ENCODE peak calls at places on chromosomes 16 and 17, in four cellular contexts. J is cardiac muscle cell, C is pancreas, M is Caco-2. E is an unnamed sample.

GRCh38 chr16:4913130-4913773 is 23.7 kb downstream of the PPL start:
- DNase-seq in J (no peak), C (no peak), M (no peak), E (no peak)

GRCh38 chr17:2396568-2397246 is 4.2 kb downstream of the MNT start:
- DNase-seq in J (peak; percentile 99), C (peak; percentile 87), M (peak; percentile 92), E (no peak)

GRCh38 chr17:43547659-43548256 is 1.6 kb upstream of the ETV4 start:
- DNase-seq in J (no peak), C (no peak), M (no peak), E (no peak)

GRCh38 chr17:82013341-82013740 is 9.3 kb downstream of the CENPX start:
- DNase-seq in J (no peak), C (no peak), M (no peak), E (no peak)

GRCh38 chr17:77882481-77883212 is 75.9 kb upstream of the TNRC6C start:
- DNase-seq in J (peak; percentile 93), C (no peak), M (no peak), E (peak; percentile 85)

GRCh38 chr17:12365805-12366204 is 299.9 kb upstream of the MYOCD start:
- DNase-seq in J (no peak), C (no peak), M (no peak), E (no peak)

GRCh38 chr17:5770556-5771270 is 186.4 kb upstream of the NLRP1 start:
- DNase-seq in J (no peak), C (no peak), M (no peak), E (no peak)

GRCh38 chr17:2853722-2854580 is 57.7 kb downstream of the RAP1GAP2 start:
- DNase-seq in J (no peak), C (peak; percentile 86), M (peak; percentile 83), E (peak; percentile 51)

GRCh38 chr16:69942099-69942491 is 9.0 kb upstream of the CLEC18A start:
- DNase-seq in J (peak; percentile 11), C (no peak), M (no peak), E (no peak)

GRCh38 chr17:34542700-34543336 is 36.6 kb upstream of the TMEM132E start:
- DNase-seq in J (peak; percentile 22), C (no peak), M (peak; percentile 62), E (peak; percentile 42)
- TF ChIP-seq CTCF in J (peak; percentile 81), C (peak; percentile 53), M (peak; percentile 88), E (peak; percentile 71)

GRCh38 chr16:89256651-89257254 is 39.2 kb downstream of the ZNF778 start:
- DNase-seq in J (peak; percentile 32), C (no peak), M (peak; percentile 76), E (peak; percentile 43)

GRCh38 chr16:89261691-89262563 is 44.4 kb downstream of the ZNF778 start:
- DNase-seq in J (no peak), C (no peak), M (no peak), E (no peak)

GRCh38 chr16:89257757-89258465 is 40.4 kb downstream of the ZNF778 start:
- DNase-seq in J (no peak), C (no peak), M (peak; percentile 49), E (no peak)

GRCh38 chr16:89253548-89254287 is 36.2 kb downstream of the ZNF778 start:
- DNase-seq in J (no peak), C (no peak), M (no peak), E (no peak)

DNA sequence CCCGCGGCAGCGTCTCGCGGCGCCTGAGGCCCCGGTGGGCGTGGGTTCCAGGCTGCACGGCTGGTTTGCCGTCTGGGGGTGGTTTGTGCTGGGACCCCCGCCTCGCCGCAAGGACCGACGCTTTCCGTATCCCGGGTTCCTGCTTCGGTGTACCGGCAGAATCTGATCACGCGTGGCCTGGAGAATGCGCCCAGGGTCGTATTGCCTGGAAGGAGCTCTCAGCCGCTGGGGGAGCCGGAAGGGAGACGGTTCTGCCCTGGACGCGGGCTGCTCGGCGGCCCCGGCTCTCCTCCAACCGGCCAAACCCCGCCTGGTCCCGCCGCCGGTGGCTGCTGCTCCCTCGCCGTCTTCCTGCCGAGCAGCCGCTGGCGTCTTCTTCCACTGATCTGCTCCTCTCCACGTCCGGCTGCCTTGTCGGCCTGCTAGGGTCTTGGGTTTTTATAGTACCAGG is 39.8 kb downstream of the ZNF778 start:
- DNase-seq in J (peak; percentile 31), C (no peak), M (peak; percentile 69), E (no peak)
- H3K4me3 ChIP-seq in J (peak overlapping the region; percentile 12), C (peak overlapping the region; percentile 24), M (peak overlapping the region; percentile 56), E (peak overlapping the region; percentile 49)

DNA sequence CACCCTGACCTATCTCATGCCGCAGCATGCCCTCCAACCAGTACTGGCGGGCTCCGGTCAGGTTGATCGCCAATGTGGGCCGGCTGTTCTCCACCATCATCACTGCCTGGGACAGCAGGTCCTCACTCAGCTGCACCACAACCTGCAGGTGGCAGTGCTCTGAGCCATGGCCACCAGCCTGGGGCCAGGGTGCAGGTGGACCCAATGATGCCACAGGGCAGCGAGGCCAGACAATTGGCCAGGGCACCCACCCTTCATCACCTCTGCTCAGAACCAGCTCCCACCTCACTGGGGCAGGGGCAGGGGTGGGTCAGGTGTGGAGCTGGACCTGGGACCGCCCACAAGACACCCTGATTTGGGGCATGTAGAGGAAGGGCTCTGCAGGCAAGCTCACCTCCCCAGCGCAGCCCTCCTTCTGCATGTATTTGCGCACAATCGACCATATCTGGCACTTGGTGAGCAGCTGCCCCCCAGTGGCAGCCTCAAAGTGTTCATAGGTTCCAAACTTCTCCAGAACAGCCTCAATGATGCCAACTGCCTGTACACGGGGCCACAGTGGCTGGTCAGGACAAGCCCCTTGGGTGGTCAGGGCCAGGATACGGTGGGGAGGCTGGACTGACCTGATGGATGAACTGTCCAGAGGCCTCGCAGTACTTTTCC is 4.2 kb downstream of the MATCAP1 start:
- DNase-seq in J (no peak), C (no peak), M (no peak), E (no peak)
- TF ChIP-seq CTCF in J (no peak), C (no peak), M (no peak), E (no peak)

GRCh38 chr17:13503526-13503925 is 98.2 kb downstream of the HS3ST3A1 start:
- DNase-seq in J (no peak), C (no peak), M (no peak), E (no peak)

GRCh38 chr17:13510062-13510461 is 91.7 kb downstream of the HS3ST3A1 start:
- DNase-seq in J (peak; percentile 63), C (no peak), M (no peak), E (no peak)

GRCh38 chr17:13509561-13509960 is 92.2 kb downstream of the HS3ST3A1 start:
- DNase-seq in J (peak; percentile 66), C (no peak), M (no peak), E (no peak)

GRCh38 chr17:13513039-13513405 is 88.7 kb downstream of the HS3ST3A1 start:
- DNase-seq in J (peak; percentile 71), C (no peak), M (no peak), E (no peak)

GRCh38 chr17:13508916-13509315 is 92.8 kb downstream of the HS3ST3A1 start:
- DNase-seq in J (peak; percentile 56), C (no peak), M (no peak), E (no peak)
- H3K4me3 ChIP-seq in J (no peak overlapping the region), C (no peak overlapping the region), M (no peak overlapping the region), E (no peak overlapping the region)

GRCh38 chr17:17239832-17240231 is 2.9 kb upstream of the FLCN start:
- DNase-seq in J (no peak), C (no peak), M (no peak), E (no peak)

GRCh38 chr17:17241656-17242055 is 4.7 kb upstream of the FLCN start:
- DNase-seq in J (no peak), C (peak; percentile 38), M (no peak), E (no peak)

GRCh38 chr17:17246879-17247278 is 9.9 kb upstream of the FLCN start:
- DNase-seq in J (no peak), C (no peak), M (no peak), E (no peak)

GRCh38 chr17:17243163-17243562 is 6.2 kb upstream of the FLCN start:
- DNase-seq in J (no peak), C (peak; percentile 1), M (no peak), E (no peak)

DNA sequence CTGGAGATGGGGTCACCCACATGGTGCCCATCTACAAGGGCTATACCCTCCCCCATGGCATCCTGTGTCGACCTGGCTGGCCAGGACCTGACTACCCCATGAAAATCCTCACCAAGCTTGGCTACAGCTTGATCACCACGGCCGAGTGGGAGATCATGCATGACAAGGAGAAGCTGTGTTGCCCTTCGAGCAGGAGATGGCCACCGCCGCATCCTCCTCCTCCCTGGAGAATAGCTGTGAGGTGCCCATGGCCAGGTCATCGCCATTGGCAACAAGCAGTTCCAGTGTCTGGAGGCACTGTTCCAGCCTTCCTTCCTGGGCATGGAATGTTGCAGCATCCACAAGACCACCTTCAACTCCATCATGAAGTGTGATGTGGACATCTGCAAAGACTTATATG is 5.3 kb upstream of the FLCN start:
- DNase-seq in J (no peak), C (peak; percentile 32), M (no peak), E (no peak)
- TF ChIP-seq CTCF in J (no peak), C (no peak), M (no peak), E (no peak)

GRCh38 chr16:50259334-50260205 is 6.8 kb upstream of the ADCY7 start:
- DNase-seq in J (peak; percentile 66), C (peak; percentile 45), M (no peak), E (no peak)
- H3K4me3 ChIP-seq in J (no peak overlapping the region), C (no peak overlapping the region), M (no peak overlapping the region), E (no peak overlapping the region)

DNA sequence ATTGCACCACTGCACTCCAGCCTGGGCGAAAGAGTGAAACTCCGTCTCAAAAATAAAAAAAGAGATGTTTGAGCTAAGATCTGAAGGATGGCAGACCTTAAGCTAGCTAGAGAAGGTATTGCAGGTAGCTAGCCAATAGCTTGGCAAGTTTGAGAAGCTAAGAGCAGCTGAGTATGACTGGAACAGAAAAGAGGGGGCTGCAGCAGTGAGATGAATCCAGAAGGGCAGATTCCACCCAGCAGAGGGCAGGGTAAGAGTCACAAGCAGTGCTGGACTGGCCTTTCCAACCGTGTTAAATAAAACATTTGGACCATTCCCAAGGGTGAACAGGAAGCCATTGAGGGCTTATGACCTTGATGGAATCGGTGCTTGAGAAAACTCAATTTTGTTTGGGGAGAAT is 5.7 kb upstream of the PHAF1 start:
- DNase-seq in J (peak; percentile 54), C (no peak), M (peak; percentile 62), E (no peak)
- TF ChIP-seq CTCF in J (peak; percentile 40), C (no peak), M (peak; percentile 49), E (no peak)

DNA sequence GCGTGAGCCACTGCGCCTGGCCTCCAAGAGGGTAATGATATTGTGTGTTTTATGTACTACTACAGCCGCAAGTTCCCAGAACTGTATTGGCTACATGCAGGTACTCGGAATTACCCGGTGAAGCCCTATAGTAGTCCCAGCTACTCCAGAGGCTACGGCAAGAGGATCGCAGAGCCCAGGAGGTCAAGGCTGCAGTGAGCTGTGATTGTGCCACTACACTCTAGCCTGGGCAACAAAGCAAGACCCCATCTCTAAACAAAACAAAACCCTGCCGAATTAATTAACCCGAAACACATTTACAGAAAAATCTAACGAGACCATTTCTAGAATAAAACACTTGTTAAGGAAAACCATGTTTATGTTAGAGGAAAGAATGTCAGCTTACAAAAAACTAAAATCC is 2.2 kb upstream of the USP22 start:
- DNase-seq in J (no peak), C (no peak), M (no peak), E (no peak)
- H3K4me3 ChIP-seq in J (no peak overlapping the region), C (no peak overlapping the region), M (no peak overlapping the region), E (no peak overlapping the region)

GRCh38 chr17:18139949-18140348 is 31.4 kb downstream of the MYO15A start:
- DNase-seq in J (peak; percentile 36), C (no peak), M (peak; percentile 26), E (no peak)
- TF ChIP-seq CTCF in J (peak; percentile 47), C (no peak), M (peak; percentile 29), E (no peak)

E was measured in CD8-positive, alpha-beta T cell.